ENCODE peak calls at places on chromosomes 12 and 14, in five cellular contexts. One of them, this sample, is unnamed.

GRCh38 chr12:49716546-49716945 is 9.3 kb upstream of the FMNL3 start:
- DNase-seq in ACHN: no peak
- DNase-seq in SW480: no peak
- DNase-seq in A172: no peak
- DNase-seq in AG09309: no peak
- DNase-seq in this sample: no peak

GRCh38 chr14:66600416-66600815 is 92.5 kb downstream of the GPHN start:
- DNase-seq in ACHN: no peak
- DNase-seq in SW480: no peak
- DNase-seq in A172: no peak
- DNase-seq in AG09309: no peak
- DNase-seq in this sample: no peak

GRCh38 chr12:49705479-49706267 is 1.5 kb downstream of the FMNL3 start:
- DNase-seq in ACHN: peak
- DNase-seq in SW480: peak
- DNase-seq in A172: peak
- DNase-seq in AG09309: no peak
- DNase-seq in this sample: no peak

GRCh38 chr12:105670664-105671063 is 340.2 kb downstream of the C12orf75 start:
- DNase-seq in ACHN: no peak
- DNase-seq in SW480: peak
- DNase-seq in A172: peak
- DNase-seq in AG09309: peak
- DNase-seq in this sample: no peak

GRCh38 chr14:104664107-104664506 is 25.3 kb upstream of the INF2 start:
- DNase-seq in ACHN: no peak
- DNase-seq in SW480: no peak
- DNase-seq in A172: no peak
- DNase-seq in AG09309: no peak
- DNase-seq in this sample: no peak

GRCh38 chr14:102930753-102931579 is 8.5 kb downstream of the AMN start:
- DNase-seq in ACHN: peak
- DNase-seq in SW480: peak
- DNase-seq in A172: peak
- DNase-seq in AG09309: no peak
- DNase-seq in this sample: no peak

GRCh38 chr14:60151715-60152114 is 13.5 kb downstream of the DHRS7 start:
- DNase-seq in ACHN: peak
- DNase-seq in SW480: peak
- DNase-seq in A172: peak
- DNase-seq in AG09309: peak
- DNase-seq in this sample: peak

GRCh38 chr14:43937001-43937400 is 570.1 kb downstream of the FSCB start:
- DNase-seq in ACHN: no peak
- DNase-seq in SW480: no peak
- DNase-seq in A172: no peak
- DNase-seq in AG09309: no peak
- DNase-seq in this sample: no peak

GRCh38 chr14:48127674-48128073 is 452.3 kb upstream of the MDGA2 start:
- DNase-seq in ACHN: no peak
- DNase-seq in SW480: no peak
- DNase-seq in A172: no peak
- DNase-seq in AG09309: no peak
- DNase-seq in this sample: no peak

GRCh38 chr14:74933925-74934435 is 10.9 kb upstream of the RPS6KL1 start:
- DNase-seq in ACHN: no peak
- DNase-seq in SW480: no peak
- DNase-seq in A172: no peak
- DNase-seq in AG09309: no peak
- DNase-seq in this sample: no peak